ENCODE peak calls at places on chromosomes 5 and 9, in six cellular contexts. One of them, this sample, is unnamed.

GRCh38 chr5:159113405-159113804 is 13.7 kb upstream of the EBF1 start:
- DNase-seq in NB4: no peak
- DNase-seq in A549: no peak
- DNase-seq in HepG2: no peak
- DNase-seq in EL: no peak
- DNase-seq in lower lobe of right lung: no peak
- DNase-seq in this sample: no peak

GRCh38 chr9:132857031-132857430 is 21.1 kb downstream of the AK8 start:
- DNase-seq in NB4: peak
- DNase-seq in A549: no peak
- DNase-seq in HepG2: no peak
- DNase-seq in EL: peak
- DNase-seq in lower lobe of right lung: no peak
- DNase-seq in this sample: no peak

GRCh38 chr5:14064841-14065240 is 78.3 kb upstream of the TRIO start:
- DNase-seq in NB4: no peak
- DNase-seq in A549: no peak
- DNase-seq in HepG2: no peak
- DNase-seq in EL: peak
- DNase-seq in lower lobe of right lung: no peak
- DNase-seq in this sample: no peak

GRCh38 chr5:178232920-178233429 is 373 bp upstream of the PHYKPL start:
- DNase-seq in NB4: no peak
- DNase-seq in A549: no peak
- DNase-seq in HepG2: no peak
- DNase-seq in EL: no peak
- DNase-seq in lower lobe of right lung: peak
- DNase-seq in this sample: no peak

GRCh38 chr5:125499969-125500368 is 753.5 kb upstream of the ZNF608 start:
- DNase-seq in NB4: no peak
- DNase-seq in A549: no peak
- DNase-seq in HepG2: no peak
- DNase-seq in EL: no peak
- DNase-seq in lower lobe of right lung: no peak
- DNase-seq in this sample: no peak

GRCh38 chr5:74281191-74281590 is 359.3 kb downstream of the ENC1 start:
- DNase-seq in NB4: no peak
- DNase-seq in A549: no peak
- DNase-seq in HepG2: no peak
- DNase-seq in EL: no peak
- DNase-seq in lower lobe of right lung: no peak
- DNase-seq in this sample: no peak

GRCh38 chr5:58071566-58071965 is 388.3 kb downstream of the PLK2 start:
- DNase-seq in NB4: no peak
- DNase-seq in A549: no peak
- DNase-seq in HepG2: no peak
- DNase-seq in EL: no peak
- DNase-seq in lower lobe of right lung: no peak
- DNase-seq in this sample: peak

GRCh38 chr5:109654455-109654854 is 35.3 kb upstream of the MAN2A1 start:
- DNase-seq in NB4: peak
- DNase-seq in A549: no peak
- DNase-seq in HepG2: no peak
- DNase-seq in EL: peak
- DNase-seq in lower lobe of right lung: no peak
- DNase-seq in this sample: no peak

GRCh38 chr5:77369566-77369965 is 122.5 kb downstream of the WDR41 start:
- DNase-seq in NB4: no peak
- DNase-seq in A549: no peak
- DNase-seq in HepG2: no peak
- DNase-seq in EL: no peak
- DNase-seq in lower lobe of right lung: no peak
- DNase-seq in this sample: no peak

GRCh38 chr5:151480384-151480783 is 33.0 kb downstream of the SLC36A1 start:
- DNase-seq in NB4: peak
- DNase-seq in A549: no peak
- DNase-seq in HepG2: no peak
- DNase-seq in EL: no peak
- DNase-seq in lower lobe of right lung: no peak
- DNase-seq in this sample: no peak